ENCODE peak calls at places on chromosomes 13 and 19, in nine cellular contexts. P is left lung, K is lower lobe of right lung, A is upper lobe of right lung, H is IMR-90, Z is left ventricle myocardium inferior, M is PC-3, I is thoracic aorta, J is small intestine. Y is an unnamed sample. For H3K27me3, the result is how much of the 10 kb centered on the place peaks cover.

GRCh38 chr19:18392417-18392816 is 5.0 kb downstream of the LRRC25 start:
- DNase-seq in M (no peak), K (peak), J (no peak), Z (peak), A (peak), I (no peak), H (no peak), P (peak), Y (peak)

GRCh38 chr19:16970821-16971220 is 55.8 kb downstream of the CPAMD8 start:
- DNase-seq in A (peak), M (no peak), Z (no peak), I (no peak), K (no peak), J (no peak), P (no peak), H (no peak), Y (no peak)

GRCh38 chr13:98396071-98396710 is 180.7 kb downstream of the STK24 start:
- DNase-seq in Z (no peak), J (no peak), I (no peak), A (no peak), K (no peak), H (peak), P (no peak), M (no peak), Y (no peak)

GRCh38 chr19:8149261-8150094 is at the start of gene FBN3:
- DNase-seq in Z (no peak), J (no peak), M (no peak), H (no peak), A (peak), I (no peak), K (no peak), P (no peak), Y (no peak)

GRCh38 chr19:18649371-18650047 is 12.7 kb downstream of the KLHL26 start:
- DNase-seq in M (no peak), H (peak), A (peak), P (no peak), I (no peak), J (no peak), K (peak), Z (peak), Y (peak)

GRCh38 chr13:47680752-47681151 is 320.3 kb downstream of the SUCLA2 start:
- DNase-seq in Z (no peak), I (no peak), J (no peak), K (no peak), H (peak), P (no peak), A (no peak), M (peak), Y (no peak)

GRCh38 chr13:97205465-97205864 is 16.7 kb upstream of the MBNL2 start:
- DNase-seq in J (no peak), I (no peak), A (no peak), Z (no peak), M (no peak), P (no peak), H (no peak), K (no peak), Y (no peak)

GRCh38 chr19:38277969-38278680 is 13.8 kb downstream of the SPINT2 start:
- DNase-seq in J (peak), P (no peak), K (peak), M (peak), I (peak), H (peak), Z (peak), A (no peak), Y (no peak)

GRCh38 chr19:49983645-49984229 is 22.8 kb upstream of the SIGLEC11 start:
- DNase-seq in Z (peak), K (peak), A (no peak), H (peak), I (peak), M (peak), P (peak), J (peak), Y (no peak)

GRCh38 chr13:110687736-110688135 is 18.2 kb downstream of the CARS2 start:
- DNase-seq in P (no peak), I (no peak), A (no peak), J (no peak), K (no peak), M (no peak), Z (no peak), H (no peak), Y (no peak)

GRCh38 chr19:6730153-6730804 is 7.1 kb downstream of the GPR108 start:
- DNase-seq in K (peak), Z (no peak), I (no peak), M (no peak), A (peak), H (no peak), J (peak), P (peak), Y (no peak)

GRCh38 chr13:98441056-98441676 is 135.7 kb downstream of the STK24 start:
- DNase-seq in J (no peak), I (no peak), Z (no peak), K (peak), M (no peak), P (no peak), A (no peak), H (no peak), Y (no peak)

GRCh38 chr13:110275931-110276552 is 30.9 kb downstream of the COL4A1 start:
- DNase-seq in Z (peak), J (no peak), M (no peak), H (no peak), P (no peak), K (no peak), I (no peak), A (no peak), Y (peak)

GRCh38 chr19:27793128-27793643 is 1419.8 kb downstream of the UQCRFS1 start:
- DNase-seq in Z (peak), A (peak), I (peak), K (peak), M (peak), J (peak), H (peak), P (peak), Y (peak)

GRCh38 chr19:43455321-43456113 is 9.9 kb downstream of the LYPD3 start:
- DNase-seq in K (no peak), M (peak), H (no peak), A (no peak), I (no peak), J (no peak), Z (no peak), P (no peak), Y (no peak)

GRCh38 chr19:47228937-47229673 is 1.9 kb downstream of the BBC3 start:
- DNase-seq in M (no peak), A (peak), J (no peak), P (peak), H (peak), Z (no peak), K (no peak), I (no peak), Y (peak)

GRCh38 chr13:31081316-31081715 is 80.4 kb downstream of the HSPH1 start:
- DNase-seq in I (no peak), H (no peak), Z (no peak), J (no peak), M (no peak), K (no peak), A (no peak), P (no peak), Y (no peak)

GRCh38 chr19:17076539-17076919 is 952 bp downstream of the MYO9B start:
- DNase-seq in J (peak), I (no peak), M (peak), H (no peak), P (no peak), K (no peak), A (no peak), Z (no peak), Y (no peak)

GRCh38 chr19:14082675-14082960 is 3.0 kb downstream of the C19orf67 start:
- DNase-seq in K (no peak), J (no peak), H (no peak), M (no peak), Z (no peak), A (no peak), P (no peak), I (no peak), Y (no peak)

GRCh38 chr19:14081797-14082674 is 3.5 kb downstream of the C19orf67 start:
- DNase-seq in I (no peak), A (peak), M (peak), J (no peak), K (peak), P (no peak), H (peak), Z (peak), Y (no peak)

GRCh38 chr19:14088634-14089411 is 1.7 kb downstream of the SAMD1 start:
- DNase-seq in M (no peak), H (no peak), P (no peak), K (no peak), J (no peak), I (no peak), Z (no peak), A (no peak), Y (no peak)

GRCh38 chr19:14086098-14086497 is 515 bp upstream of the C19orf67 start:
- DNase-seq in H (no peak), I (no peak), K (no peak), J (no peak), M (no peak), P (no peak), A (no peak), Z (no peak), Y (no peak)

GRCh38 chr19:14085309-14085995 is at the start of gene C19orf67:
- DNase-seq in H (no peak), K (no peak), J (no peak), Z (no peak), M (no peak), P (no peak), A (no peak), I (no peak), Y (no peak)
- H3K4me3 ChIP-seq in H (no peak), K (no peak), J (no peak), Z (no peak), M (no peak), P (no peak), A (no peak), I (no peak), Y (no peak)

DNA sequence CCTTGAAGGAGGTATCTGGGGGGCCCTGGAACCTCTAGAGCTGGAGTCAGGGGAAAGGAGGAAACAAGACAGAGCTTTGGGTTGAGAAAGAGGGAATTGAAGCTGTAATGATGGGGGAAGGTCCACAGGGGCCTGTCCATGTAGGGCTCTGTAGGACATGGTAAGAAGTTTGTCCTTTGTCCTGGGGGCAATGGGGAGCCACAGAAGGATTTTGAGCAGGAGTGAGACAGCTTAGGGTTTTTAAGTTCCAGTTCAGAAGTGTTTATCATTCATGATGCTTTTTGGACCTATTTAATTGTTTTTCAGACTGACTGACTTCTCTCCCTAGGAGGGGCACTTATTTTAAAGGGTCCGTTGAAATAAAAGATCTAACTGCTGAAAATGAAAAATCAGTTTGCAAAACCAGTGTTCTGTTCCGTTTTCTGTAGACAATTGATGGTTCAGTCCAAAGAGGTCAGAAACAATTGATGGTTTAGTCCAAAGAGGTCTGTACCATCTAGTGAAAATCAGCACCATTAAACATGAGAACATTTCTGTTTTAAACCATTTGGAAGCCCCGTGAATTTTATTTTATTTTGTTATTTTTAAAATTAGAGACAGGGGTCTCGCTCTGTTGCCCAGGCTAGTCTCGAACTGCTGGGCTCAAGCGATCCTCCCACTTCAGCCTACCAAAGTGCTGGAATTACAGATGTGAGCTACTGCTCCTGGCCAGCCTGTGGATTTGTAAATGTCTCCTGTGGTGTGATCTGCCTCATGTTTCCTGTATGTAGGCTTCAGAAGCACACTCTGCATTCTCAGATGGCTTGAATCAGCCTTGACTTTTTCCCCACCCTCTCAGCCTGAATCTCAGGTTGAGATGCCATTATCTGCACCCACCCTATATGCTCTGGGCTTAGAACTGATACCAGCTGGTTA is 8.4 kb downstream of the PLD3 start:
- DNase-seq in Z (no peak), J (no peak), K (no peak), A (no peak), P (no peak), I (no peak), M (no peak), H (peak), Y (no peak)
- H3K27me3 ChIP-seq in Z (under half), J (under half), K (under half), A (under half), P (under half), I (under half), M (under half), H (under half), Y (under half)

GRCh38 chr13:104385409-104385808 is 1319.2 kb upstream of the SLC10A2 start:
- DNase-seq in M (peak), K (no peak), Z (no peak), H (peak), J (no peak), P (no peak), A (no peak), I (no peak), Y (no peak)
- H3K27ac ChIP-seq in M (no peak), K (no peak), Z (no peak), H (no peak), J (no peak), P (no peak), A (no peak), I (no peak), Y (no peak)

GRCh38 chr19:2754659-2755447 is 15.0 kb upstream of the SLC39A3 start:
- DNase-seq in J (no peak), Z (no peak), I (no peak), K (no peak), P (no peak), M (no peak), A (no peak), H (no peak), Y (no peak)
- H3K4me3 ChIP-seq in J (no peak), Z (no peak), I (no peak), K (no peak), P (no peak), M (no peak), A (no peak), H (no peak), Y (no peak)

DNA sequence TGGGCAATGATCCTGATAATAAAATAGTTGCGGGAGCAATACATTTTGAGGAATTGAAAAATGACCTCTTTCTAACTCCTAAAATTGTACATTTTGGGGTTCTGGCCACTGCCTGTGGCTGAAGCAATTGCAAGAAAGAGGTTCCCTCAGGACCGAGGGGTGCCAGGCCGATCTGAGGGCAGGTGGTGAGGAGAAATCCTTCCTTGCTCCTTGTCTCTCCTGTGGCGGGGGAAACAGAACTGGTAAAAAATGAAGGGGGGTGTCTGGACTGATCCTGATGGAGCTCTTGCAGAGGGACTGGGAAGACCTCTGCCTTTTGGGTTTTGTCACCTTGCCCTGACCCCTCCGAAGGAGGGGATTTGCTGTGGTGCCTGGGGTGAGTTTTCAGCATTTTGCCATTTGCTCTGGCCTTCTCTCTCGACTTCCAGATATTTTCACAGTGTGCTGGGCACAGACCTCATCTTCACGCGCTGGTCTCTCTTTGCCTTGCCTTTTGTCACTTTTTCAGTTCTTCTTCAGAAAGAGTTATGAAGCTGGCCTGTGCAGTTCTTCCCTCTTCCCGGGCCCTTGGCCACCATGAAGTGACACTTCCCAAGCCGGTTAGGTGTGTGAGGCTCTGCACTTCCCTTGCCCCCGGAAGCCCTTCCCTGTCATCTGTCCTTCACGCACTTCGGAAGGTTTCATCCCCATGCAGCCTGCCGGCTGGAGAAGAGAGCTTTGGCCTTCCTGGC is 22.2 kb downstream of the NFIX start:
- DNase-seq in J (no peak), A (no peak), K (no peak), H (no peak), P (no peak), I (no peak), Z (no peak), M (peak), Y (no peak)
- H3K27me3 ChIP-seq in J (under half), A (under half), K (under half), H (under half), P (under half), I (under half), Z (under half), M (under half), Y (under half)

GRCh38 chr19:1252818-1253513 is 4.6 kb downstream of the MIDN start:
- DNase-seq in J (peak), P (peak), H (peak), K (peak), Z (peak), I (peak), M (peak), A (peak), Y (peak)
- H3K27ac ChIP-seq in J (peak), P (peak), H (peak), K (peak), Z (peak), I (peak), M (peak), A (peak), Y (peak)